ENCODE peak calls at places on chromosomes 13 and 19, in seven cellular contexts. One of them, this sample, is unnamed.

GRCh38 chr19:39130337-39131254 is 5.0 kb downstream of the PAK4 start:
- DNase-seq in hypothalamus: no peak
- DNase-seq in C1 segment of cervical spinal cord: no peak
- DNase-seq in skeletal muscle cell: no peak
- DNase-seq in prostate gland: peak
- DNase-seq in bronchial epithelial cell: no peak
- DNase-seq in BJ: no peak
- DNase-seq in this sample: no peak

GRCh38 chr13:66853559-66853958 is 376.6 kb downstream of the PCDH9 start:
- DNase-seq in skeletal muscle cell: no peak
- DNase-seq in hypothalamus: no peak
- DNase-seq in prostate gland: no peak
- DNase-seq in C1 segment of cervical spinal cord: no peak
- DNase-seq in BJ: no peak
- DNase-seq in bronchial epithelial cell: peak
- DNase-seq in this sample: no peak

GRCh38 chr13:76754414-76754813 is 131.8 kb downstream of the KCTD12 start:
- DNase-seq in bronchial epithelial cell: peak
- DNase-seq in C1 segment of cervical spinal cord: no peak
- DNase-seq in BJ: no peak
- DNase-seq in hypothalamus: no peak
- DNase-seq in prostate gland: no peak
- DNase-seq in skeletal muscle cell: peak
- DNase-seq in this sample: peak

GRCh38 chr13:112657850-112658445 is 31.9 kb upstream of the ATP11A start:
- DNase-seq in skeletal muscle cell: peak
- DNase-seq in BJ: no peak
- DNase-seq in prostate gland: no peak
- DNase-seq in bronchial epithelial cell: peak
- DNase-seq in C1 segment of cervical spinal cord: no peak
- DNase-seq in hypothalamus: no peak
- DNase-seq in this sample: no peak

GRCh38 chr19:4007836-4008539 is 452 bp downstream of the PIAS4 start:
- DNase-seq in bronchial epithelial cell: no peak
- DNase-seq in skeletal muscle cell: no peak
- DNase-seq in prostate gland: no peak
- DNase-seq in BJ: no peak
- DNase-seq in hypothalamus: no peak
- DNase-seq in C1 segment of cervical spinal cord: no peak
- DNase-seq in this sample: no peak

GRCh38 chr19:45147835-45148676 is 12.7 kb downstream of the NKPD1 start:
- DNase-seq in hypothalamus: no peak
- DNase-seq in skeletal muscle cell: no peak
- DNase-seq in BJ: no peak
- DNase-seq in C1 segment of cervical spinal cord: no peak
- DNase-seq in prostate gland: no peak
- DNase-seq in bronchial epithelial cell: no peak
- DNase-seq in this sample: no peak

GRCh38 chr13:39760521-39760920 is 105.1 kb downstream of the COG6 start:
- DNase-seq in BJ: no peak
- DNase-seq in hypothalamus: no peak
- DNase-seq in C1 segment of cervical spinal cord: no peak
- DNase-seq in bronchial epithelial cell: no peak
- DNase-seq in skeletal muscle cell: no peak
- DNase-seq in prostate gland: no peak
- DNase-seq in this sample: no peak

GRCh38 chr13:110540871-110541525 is 20.5 kb downstream of the RAB20 start:
- DNase-seq in hypothalamus: no peak
- DNase-seq in BJ: no peak
- DNase-seq in prostate gland: no peak
- DNase-seq in skeletal muscle cell: no peak
- DNase-seq in C1 segment of cervical spinal cord: no peak
- DNase-seq in bronchial epithelial cell: no peak
- DNase-seq in this sample: no peak

GRCh38 chr19:2084993-2085720 is 11.0 kb downstream of the MOB3A start:
- DNase-seq in prostate gland: no peak
- DNase-seq in C1 segment of cervical spinal cord: no peak
- DNase-seq in BJ: no peak
- DNase-seq in bronchial epithelial cell: peak
- DNase-seq in skeletal muscle cell: no peak
- DNase-seq in hypothalamus: no peak
- DNase-seq in this sample: no peak

GRCh38 chr13:44540761-44541434 is 35.2 kb downstream of the TSC22D1 start:
- DNase-seq in BJ: no peak
- DNase-seq in bronchial epithelial cell: no peak
- DNase-seq in prostate gland: no peak
- DNase-seq in skeletal muscle cell: no peak
- DNase-seq in C1 segment of cervical spinal cord: no peak
- DNase-seq in hypothalamus: no peak
- DNase-seq in this sample: no peak

GRCh38 chr19:34996978-34997640 is 3.0 kb upstream of the GRAMD1A start:
- DNase-seq in hypothalamus: no peak
- DNase-seq in BJ: no peak
- DNase-seq in bronchial epithelial cell: no peak
- DNase-seq in skeletal muscle cell: no peak
- DNase-seq in prostate gland: no peak
- DNase-seq in C1 segment of cervical spinal cord: no peak
- DNase-seq in this sample: no peak

GRCh38 chr13:113616991-113617749 is 32.6 kb downstream of the TFDP1 start:
- DNase-seq in hypothalamus: no peak
- DNase-seq in bronchial epithelial cell: peak
- DNase-seq in BJ: no peak
- DNase-seq in prostate gland: no peak
- DNase-seq in skeletal muscle cell: no peak
- DNase-seq in C1 segment of cervical spinal cord: no peak
- DNase-seq in this sample: no peak

GRCh38 chr19:49689133-49690072 is at the start of gene ADM5:
- DNase-seq in skeletal muscle cell: no peak
- DNase-seq in BJ: no peak
- DNase-seq in hypothalamus: peak
- DNase-seq in bronchial epithelial cell: peak
- DNase-seq in prostate gland: peak
- DNase-seq in C1 segment of cervical spinal cord: peak
- DNase-seq in this sample: no peak

GRCh38 chr13:44646044-44646443 is 69.9 kb upstream of the TSC22D1 start:
- DNase-seq in bronchial epithelial cell: no peak
- DNase-seq in BJ: no peak
- DNase-seq in prostate gland: no peak
- DNase-seq in C1 segment of cervical spinal cord: no peak
- DNase-seq in hypothalamus: no peak
- DNase-seq in skeletal muscle cell: no peak
- DNase-seq in this sample: no peak

GRCh38 chr13:39324806-39325311 is 278.1 kb downstream of the LHFPL6 start:
- DNase-seq in prostate gland: no peak
- DNase-seq in skeletal muscle cell: no peak
- DNase-seq in hypothalamus: no peak
- DNase-seq in C1 segment of cervical spinal cord: no peak
- DNase-seq in BJ: no peak
- DNase-seq in bronchial epithelial cell: no peak
- DNase-seq in this sample: no peak

GRCh38 chr13:33577037-33577436 is 240.9 kb upstream of the RFC3 start:
- DNase-seq in bronchial epithelial cell: no peak
- DNase-seq in BJ: no peak
- DNase-seq in hypothalamus: no peak
- DNase-seq in skeletal muscle cell: no peak
- DNase-seq in C1 segment of cervical spinal cord: no peak
- DNase-seq in prostate gland: no peak
- DNase-seq in this sample: no peak

GRCh38 chr13:73059460-73060250 is 850 bp downstream of the KLF5 start:
- DNase-seq in hypothalamus: no peak
- DNase-seq in C1 segment of cervical spinal cord: peak
- DNase-seq in BJ: no peak
- DNase-seq in prostate gland: peak
- DNase-seq in skeletal muscle cell: no peak
- DNase-seq in bronchial epithelial cell: no peak
- DNase-seq in this sample: no peak

GRCh38 chr19:30799854-30800755 is 427.9 kb downstream of the ZNF536 start:
- DNase-seq in C1 segment of cervical spinal cord: no peak
- DNase-seq in bronchial epithelial cell: peak
- DNase-seq in BJ: no peak
- DNase-seq in skeletal muscle cell: no peak
- DNase-seq in prostate gland: peak
- DNase-seq in hypothalamus: peak
- DNase-seq in this sample: no peak

This sample was measured in LNCaP clone FGC.